ENCODE peak calls at places on chromosome 2, in six cellular contexts. S is right lobe of liver, B is nephron progenitor cell, F is neural progenitor cell, K is HFFc6, M is HFF-Myc. I is an unnamed sample.

GRCh38 chr2:24253303-24253919 is 78.6 kb downstream of the FAM228A start:
- DNase-seq in M (no peak), K (peak), S (no peak), B (no peak), F (no peak), I (no peak)

GRCh38 chr2:172273910-172274571 is 153.3 kb upstream of the ITGA6 start:
- DNase-seq in B (no peak), F (no peak), S (no peak), M (no peak), K (no peak), I (no peak)

GRCh38 chr2:225010804-225011203 is 31.5 kb downstream of the DOCK10 start:
- DNase-seq in K (peak), F (no peak), M (no peak), S (no peak), B (no peak), I (no peak)

GRCh38 chr2:120516323-120517314 is 170.7 kb downstream of the INHBB start:
- DNase-seq in K (no peak), S (peak), F (no peak), B (no peak), M (no peak), I (no peak)

GRCh38 chr2:119233326-119234020 is 9.8 kb downstream of the STEAP3 start:
- DNase-seq in M (no peak), K (peak), B (no peak), S (peak), F (no peak), I (no peak)

GRCh38 chr2:130918421-130918820 is 81.7 kb downstream of the ARHGEF4 start:
- DNase-seq in M (no peak), S (no peak), B (no peak), F (no peak), K (no peak), I (no peak)

GRCh38 chr2:147806846-147807245 is 38.0 kb upstream of the ACVR2A start:
- DNase-seq in B (no peak), K (no peak), S (no peak), M (no peak), F (no peak), I (no peak)

GRCh38 chr2:102442967-102443828 is 20.2 kb downstream of the IL18RAP start:
- DNase-seq in F (peak), M (no peak), B (peak), K (peak), S (no peak), I (no peak)

GRCh38 chr2:7325186-7325585 is 408.0 kb downstream of the RNF144A start:
- DNase-seq in M (no peak), S (no peak), F (no peak), K (no peak), B (no peak), I (no peak)

GRCh38 chr2:224033601-224034000 is 5.5 kb downstream of the SERPINE2 start:
- DNase-seq in F (no peak), M (no peak), S (no peak), K (no peak), B (no peak), I (no peak)

DNA sequence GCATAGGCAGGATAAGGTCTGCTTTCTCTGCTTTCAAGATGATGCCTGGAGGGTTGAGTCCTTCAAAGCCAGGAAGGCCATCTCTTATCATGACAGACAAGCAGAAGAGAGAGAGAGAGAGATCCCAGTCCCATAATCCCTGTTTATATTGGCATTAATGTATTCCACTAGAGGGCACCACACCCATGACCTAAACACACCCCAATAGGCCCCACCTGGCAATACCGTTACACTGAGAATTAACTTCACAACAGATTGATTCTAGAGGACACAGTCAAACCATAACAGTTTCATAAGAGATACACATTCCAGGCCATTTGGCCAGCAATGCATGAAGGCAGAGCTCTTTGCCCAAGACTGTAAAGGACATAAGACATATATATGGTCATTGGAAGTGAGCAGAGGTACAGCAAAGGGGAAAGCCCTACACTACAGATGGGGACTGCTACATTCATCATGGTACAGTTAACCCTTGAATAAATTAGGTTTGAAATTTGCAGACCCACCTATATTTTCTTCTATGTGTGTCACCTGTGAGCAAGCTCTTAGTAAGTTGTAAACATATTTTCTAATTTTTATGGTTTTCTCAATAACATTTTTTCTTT is 1516.1 kb downstream of the RPIA start:
- DNase-seq in M (no peak), K (no peak), F (no peak), B (no peak), S (no peak), I (no peak)
- TF ChIP-seq CTCF in M (no peak), K (peak), F (peak), B (no peak), S (peak), I (peak)

DNA sequence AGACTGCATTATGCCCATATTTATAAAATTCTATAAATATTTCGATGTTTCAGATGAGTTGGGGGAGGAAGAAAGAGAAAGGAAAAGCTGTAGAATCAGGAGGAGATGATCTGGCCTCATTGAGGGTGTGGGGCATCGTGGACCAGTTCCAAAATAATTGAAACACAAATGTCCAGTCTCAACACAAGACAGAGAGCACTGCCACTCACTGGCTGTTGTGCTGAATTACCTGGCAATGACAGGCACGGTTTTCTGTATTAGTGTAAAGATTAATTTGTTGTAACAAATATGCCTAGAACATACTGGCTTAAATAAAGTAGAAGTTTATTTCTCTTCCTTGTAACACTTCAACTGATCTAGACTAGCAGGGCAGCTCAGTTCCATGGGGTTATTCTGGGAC is 24.1 kb downstream of the POLE4 start:
- DNase-seq in B (no peak), S (no peak), F (no peak), M (no peak), K (peak), I (no peak)
- TF ChIP-seq CTCF in B (no peak), S (no peak), F (peak), M (no peak), K (peak), I (peak)

GRCh38 chr2:49044680-49045079 is 109.6 kb downstream of the FSHR start:
- DNase-seq in K (no peak), B (no peak), M (no peak), F (peak), S (no peak), I (no peak)
- TF ChIP-seq CTCF in K (no peak), B (peak), M (no peak), F (peak), S (no peak), I (peak)

DNA sequence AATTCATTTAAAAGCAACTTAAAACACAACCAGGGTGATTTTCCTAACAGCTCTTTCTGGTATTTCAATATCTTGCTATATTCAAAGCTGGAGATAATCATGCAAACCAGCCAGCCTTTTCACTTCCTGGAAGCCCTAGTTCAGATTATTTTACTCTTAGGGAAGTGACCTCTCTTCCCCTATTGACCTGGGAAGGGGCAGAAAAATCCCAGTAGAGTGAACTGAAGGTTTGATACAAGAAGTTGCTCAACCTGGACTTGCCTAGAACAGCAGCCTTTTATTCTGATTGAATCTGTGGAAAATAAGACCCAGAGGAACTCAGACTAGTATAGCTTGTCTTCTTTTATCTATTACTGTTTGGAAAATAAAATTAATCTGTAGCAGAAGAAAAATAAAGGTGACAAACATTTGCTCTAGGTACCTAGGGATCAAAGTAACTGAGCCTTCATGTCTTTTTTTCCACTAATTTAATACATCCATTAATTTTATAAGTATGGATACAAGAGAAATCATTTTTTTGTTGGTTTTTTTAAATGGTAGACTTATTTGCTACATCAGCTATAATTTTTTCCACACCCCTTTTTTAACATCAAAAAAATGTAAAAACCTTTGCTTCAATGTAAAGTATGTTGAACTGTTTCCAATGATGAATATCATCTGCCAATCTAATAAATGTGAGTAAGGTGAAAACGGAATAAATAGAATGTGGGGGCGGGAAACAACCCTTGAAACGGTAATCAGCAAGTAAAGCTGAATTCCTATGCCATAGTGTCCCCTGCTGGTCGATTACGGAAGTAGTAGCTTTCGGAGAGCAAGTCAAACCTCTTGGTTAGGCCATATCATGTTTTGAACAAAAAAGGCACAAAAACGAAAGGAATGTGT is 629.9 kb downstream of the NRXN1 start:
- DNase-seq in B (peak), M (peak), F (peak), S (no peak), K (peak), I (no peak)
- TF ChIP-seq CTCF in B (peak), M (peak), F (peak), S (peak), K (peak), I (peak)

I was measured in D721Med.